ENCODE peak calls at places on chromosomes 11 and 22, in ten cellular contexts. C is stomach; O is DMS153; A is stimulated activated CD4-positive, alpha-beta T cell treated with anti-CD3 and anti-CD28 coated beads, Interleukin-2, amount 100 ng/mL, for 48 hours; Z is NCI-H1436; V is iPS DF 6.9; Q is MCF 10A; B is stimulated activated CD8-positive, alpha-beta memory T cell treated with anti-CD3 and anti-CD28 coated beads, Interleukin-4, amount 100 ng/mL, for 24 hours; G is GM13977; S is activated T-helper 2 cell treated with anti-CD3 and anti-CD28 coated beads, Interferon-gamma antibody, Interleukin-2, Interleukin-4, amounts not matched to agents 10 μg/mL and 5 μg/mL and 100 μg/mL, durations not matched to agents 14 hours and 24 hours and 36 hours. H is an unnamed sample.

GRCh38 chr11:131408011-131408640 is 37.7 kb downstream of the NTM start:
- DNase-seq in C (peak; percentile 33), O (no peak), A (no peak), Z (no peak), V (no peak), Q (no peak), B (no peak), G (peak; percentile 21), S (no peak), H (peak; percentile 9)

GRCh38 chr11:1640076-1640946 is 10.7 kb downstream of the KRTAP5-5 start:
- DNase-seq in C (peak; percentile 43), O (peak; percentile 95), A (peak; percentile 17), Z (peak; percentile 60), V (peak; percentile 50), Q (peak; percentile 49), B (no peak), G (peak; percentile 75), S (no peak), H (no peak)

GRCh38 chr11:63813035-63813562 is at the start of gene SPINDOC:
- DNase-seq in C (peak; percentile 80), O (peak; percentile 26), A (peak; percentile 70), Z (peak; percentile 79), V (no peak), Q (peak; percentile 68), B (peak; percentile 67), G (peak; percentile 98), S (peak; percentile 74), H (peak; percentile 62)

GRCh38 chr11:120195601-120196289 is 15.1 kb upstream of the OAF start:
- DNase-seq in C (no peak), O (no peak), A (no peak), Z (no peak), V (no peak), Q (no peak), B (no peak), G (no peak), S (no peak), H (no peak)

GRCh38 chr11:69500285-69501120 is 19.0 kb downstream of the LINC01488 start:
- DNase-seq in C (no peak), O (no peak), A (no peak), Z (no peak), V (no peak), Q (no peak), B (no peak), G (no peak), S (no peak), H (no peak)

GRCh38 chr22:50627452-50627913 is 469 bp downstream of the ARSA start:
- DNase-seq in C (peak; percentile 28), O (no peak), A (no peak), Z (no peak), V (no peak), Q (peak; percentile 21), B (no peak), G (no peak), S (no peak), H (no peak)

GRCh38 chr22:20464096-20464614 is 26.5 kb upstream of the SCARF2 start:
- DNase-seq in C (no peak), O (no peak), A (peak; percentile 40), Z (no peak), V (no peak), Q (no peak), B (peak; percentile 19), G (peak; percentile 50), S (peak; percentile 68), H (no peak)

GRCh38 chr22:46666577-46667244 is 46.5 kb downstream of the GRAMD4 start:
- DNase-seq in C (no peak), O (no peak), A (no peak), Z (no peak), V (no peak), Q (no peak), B (no peak), G (no peak), S (no peak), H (no peak)

GRCh38 chr22:42919199-42919598 is 62.1 kb upstream of the ARFGAP3 start:
- DNase-seq in C (no peak), O (no peak), A (no peak), Z (no peak), V (no peak), Q (peak; percentile 57), B (no peak), G (peak; percentile 48), S (no peak), H (peak; percentile 14)

GRCh38 chr11:75597636-75598035 is 35.6 kb downstream of the SERPINH1 start:
- DNase-seq in C (no peak), O (peak; percentile 63), A (no peak), Z (peak; percentile 13), V (no peak), Q (peak; percentile 60), B (no peak), G (peak; percentile 66), S (no peak), H (no peak)

GRCh38 chr11:67267188-67268035 is 1.1 kb downstream of the GRK2 start:
- DNase-seq in C (peak; percentile 76), O (peak; percentile 51), A (no peak), Z (no peak), V (no peak), Q (peak; percentile 49), B (no peak), G (no peak), S (peak; percentile 32), H (peak; percentile 64)

GRCh38 chr11:68128682-68129327 is 7.6 kb upstream of the CHKA start:
- DNase-seq in C (peak; percentile 96), O (no peak), A (no peak), Z (no peak), V (no peak), Q (no peak), B (no peak), G (no peak), S (no peak), H (no peak)

GRCh38 chr11:15300282-15300681 is 185.6 kb downstream of the INSC start:
- DNase-seq in C (no peak), O (no peak), A (no peak), Z (no peak), V (no peak), Q (no peak), B (no peak), G (no peak), S (no peak), H (no peak)

GRCh38 chr22:17077255-17077654 is 7.5 kb upstream of the IL17RA start:
- DNase-seq in C (no peak), O (no peak), A (no peak), Z (no peak), V (no peak), Q (no peak), B (no peak), G (no peak), S (no peak), H (no peak)

GRCh38 chr11:126490261-126490660 is 134.8 kb downstream of the ST3GAL4 start:
- DNase-seq in C (no peak), O (no peak), A (no peak), Z (no peak), V (no peak), Q (no peak), B (no peak), G (no peak), S (no peak), H (no peak)

GRCh38 chr22:19959043-19959586 is 17.5 kb upstream of the TXNRD2 start:
- DNase-seq in C (peak; percentile 81), O (no peak), A (no peak), Z (no peak), V (peak; percentile 93), Q (no peak), B (no peak), G (no peak), S (no peak), H (no peak)

GRCh38 chr22:38601221-38601764 is 31.3 kb upstream of the DMC1 start:
- DNase-seq in C (no peak), O (no peak), A (no peak), Z (no peak), V (no peak), Q (no peak), B (no peak), G (no peak), S (no peak), H (no peak)

GRCh38 chr11:76903325-76903724 is 42.6 kb downstream of the ACER3 start:
- DNase-seq in C (no peak), O (peak; percentile 78), A (no peak), Z (no peak), V (peak; percentile 33), Q (no peak), B (no peak), G (no peak), S (no peak), H (no peak)

GRCh38 chr11:47078751-47079524 is 97.7 kb downstream of the ARFGAP2 start:
- DNase-seq in C (no peak), O (no peak), A (no peak), Z (no peak), V (no peak), Q (no peak), B (no peak), G (no peak), S (no peak), H (no peak)

GRCh38 chr11:72676874-72677341 is 2.7 kb upstream of the PDE2A start:
- DNase-seq in C (peak; percentile 59), O (no peak), A (peak; percentile 64), Z (no peak), V (no peak), Q (peak; percentile 53), B (peak; percentile 53), G (peak; percentile 68), S (peak; percentile 68), H (no peak)

GRCh38 chr11:104337273-104337672 is 173.3 kb upstream of the PDGFD start:
- DNase-seq in C (no peak), O (no peak), A (no peak), Z (no peak), V (no peak), Q (no peak), B (no peak), G (no peak), S (no peak), H (no peak)

GRCh38 chr11:64536396-64536935 is 54.6 kb upstream of the SLC22A12 start:
- DNase-seq in C (no peak), O (no peak), A (no peak), Z (no peak), V (no peak), Q (peak; percentile 23), B (no peak), G (no peak), S (no peak), H (no peak)

GRCh38 chr22:36879775-36880174 is 19.0 kb downstream of the NCF4 start:
- DNase-seq in C (no peak), O (no peak), A (no peak), Z (no peak), V (no peak), Q (no peak), B (no peak), G (no peak), S (no peak), H (no peak)

GRCh38 chr22:17786435-17787158 is 12.3 kb upstream of the BID start:
- DNase-seq in C (peak; percentile 57), O (peak; percentile 60), A (no peak), Z (no peak), V (no peak), Q (peak; percentile 76), B (no peak), G (no peak), S (no peak), H (no peak)

GRCh38 chr22:18024276-18024939 is at the start of gene MICAL3:
- DNase-seq in C (peak; percentile 69), O (no peak), A (peak; percentile 61), Z (peak; percentile 50), V (no peak), Q (peak; percentile 66), B (peak; percentile 42), G (peak; percentile 92), S (peak; percentile 57), H (no peak)

GRCh38 chr11:69218271-69218682 is 62.5 kb downstream of the SMIM38 start:
- DNase-seq in C (no peak), O (peak; percentile 22), A (no peak), Z (no peak), V (no peak), Q (no peak), B (no peak), G (no peak), S (no peak), H (no peak)

GRCh38 chr22:19260804-19261203 is 30.7 kb downstream of the CLTCL1 start:
- DNase-seq in C (no peak), O (no peak), A (no peak), Z (no peak), V (no peak), Q (no peak), B (no peak), G (no peak), S (no peak), H (no peak)

GRCh38 chr22:43862882-43863202 is 529 bp upstream of the SULT4A1 start:
- DNase-seq in C (no peak), O (no peak), A (no peak), Z (no peak), V (no peak), Q (no peak), B (no peak), G (no peak), S (no peak), H (no peak)